ENCODE peak calls at places on chromosomes 12 and 14, in five cellular contexts. J, X, Y, I and T are unnamed samples. For H3K4me1, the result is how much of the 10 kb centered on the place peaks cover.

GRCh38 chr14:24629521-24629920 is 4.5 kb downstream of the GZMB start:
- DNase-seq in J (no peak), X (no peak), Y (no peak), I (no peak), T (no peak)

GRCh38 chr14:86654558-86655184 is 1124.7 kb downstream of the FLRT2 start:
- DNase-seq in X (peak), J (peak), Y (peak), I (no peak), T (no peak)

GRCh38 chr12:2332947-2333346 is 280.2 kb downstream of the CACNA1C start:
- DNase-seq in J (no peak), X (no peak), I (no peak), Y (no peak), T (no peak)

GRCh38 chr12:56115329-56115728 is 1.1 kb upstream of the RPL41 start:
- DNase-seq in X (no peak), J (no peak), I (no peak), Y (peak), T (peak)

GRCh38 chr12:77842430-77842829 is 11.7 kb downstream of the NAV3 start:
- DNase-seq in I (no peak), Y (no peak), J (no peak), X (no peak), T (no peak)

GRCh38 chr12:101931498-101932326 is 54.3 kb downstream of the DRAM1 start:
- DNase-seq in J (peak), X (no peak), Y (no peak), I (no peak), T (no peak)

GRCh38 chr12:54033980-54034783 is 1.3 kb downstream of the HOXC5 start:
- DNase-seq in Y (no peak), J (no peak), I (no peak), X (no peak), T (no peak)

GRCh38 chr14:88005978-88006851 is 1.3 kb downstream of the GPR65 start:
- DNase-seq in I (peak), Y (no peak), J (peak), X (no peak), T (no peak)

GRCh38 chr12:67151891-67152290 is 117.3 kb upstream of the CAND1 start:
- DNase-seq in J (no peak), Y (no peak), I (no peak), X (no peak), T (no peak)

GRCh38 chr12:42770261-42770660 is 180.7 kb upstream of the PRICKLE1 start:
- DNase-seq in X (no peak), Y (no peak), J (no peak), I (no peak), T (no peak)

GRCh38 chr12:118103231-118103600 is 595 bp downstream of the VSIG10 start:
- DNase-seq in I (no peak), J (no peak), Y (peak), X (no peak), T (peak)

GRCh38 chr14:96225745-96226151 is 21.1 kb downstream of the BDKRB2 start:
- DNase-seq in I (no peak), Y (no peak), J (no peak), X (no peak), T (no peak)

GRCh38 chr12:55847033-55847432 is 4.3 kb upstream of the MMP19 start:
- DNase-seq in J (no peak), X (no peak), I (no peak), Y (no peak), T (no peak)

GRCh38 chr12:47547077-47547476 is 158.8 kb downstream of the RPAP3 start:
- DNase-seq in J (no peak), X (no peak), Y (no peak), I (no peak), T (no peak)

GRCh38 chr12:8917751-8918150 is 3.4 kb downstream of the PHC1 start:
- DNase-seq in I (no peak), J (no peak), Y (no peak), X (no peak), T (no peak)

GRCh38 chr14:77580964-77581505 is 35.4 kb downstream of the SPTLC2 start:
- DNase-seq in Y (no peak), I (no peak), X (no peak), J (no peak), T (no peak)

GRCh38 chr12:118448341-118448740 is 72.0 kb downstream of the SUDS3 start:
- DNase-seq in Y (peak), X (peak), I (no peak), J (no peak), T (no peak)

GRCh38 chr14:91286530-91286937 is 42.0 kb upstream of the GPR68 start:
- DNase-seq in I (peak), X (peak), J (peak), Y (peak), T (peak)

GRCh38 chr14:67622675-67623074 is 3.0 kb downstream of the ARG2 start:
- DNase-seq in Y (no peak), X (no peak), I (no peak), J (peak), T (no peak)

GRCh38 chr14:34423445-34423844 is 38.6 kb downstream of the SPTSSA start:
- DNase-seq in J (no peak), X (no peak), I (no peak), Y (no peak), T (no peak)

GRCh38 chr14:39417014-39417413 is 15.2 kb downstream of the FBXO33 start:
- DNase-seq in Y (no peak), J (no peak), I (no peak), X (no peak), T (no peak)

GRCh38 chr12:14779834-14780233 is 23.4 kb downstream of the WBP11 start:
- DNase-seq in X (no peak), I (no peak), J (no peak), Y (no peak), T (no peak)

GRCh38 chr12:92968201-92968813 is 39.2 kb upstream of the EEA1 start:
- DNase-seq in I (no peak), J (no peak), X (no peak), Y (no peak), T (no peak)

GRCh38 chr14:99427632-99428315 is 52.9 kb downstream of the SETD3 start:
- DNase-seq in J (no peak), Y (no peak), X (no peak), I (no peak), T (no peak)

GRCh38 chr12:78863482-78864427 is 819 bp upstream of the SYT1 start:
- DNase-seq in X (peak), Y (peak), I (no peak), J (no peak), T (peak)

GRCh38 chr12:116552750-116553383 is 6.3 kb upstream of the MAP1LC3B2 start:
- DNase-seq in I (no peak), J (no peak), Y (no peak), X (no peak), T (no peak)

GRCh38 chr12:22340143-22340542 is 5.6 kb upstream of the ST8SIA1 start:
- DNase-seq in X (no peak), Y (peak), I (no peak), J (no peak), T (peak)

GRCh38 chr14:70856851-70857498 is 47.7 kb upstream of the MAP3K9 start:
- DNase-seq in X (no peak), J (no peak), I (no peak), Y (no peak), T (no peak)

GRCh38 chr14:24938593-24938992 is 111.4 kb downstream of the STXBP6 start:
- DNase-seq in Y (no peak), I (no peak), X (no peak), J (no peak), T (no peak)

GRCh38 chr14:105855893-105856675 is 329.7 kb downstream of the TMEM121 start:
- DNase-seq in Y (no peak), I (no peak), X (no peak), J (peak), T (peak)

GRCh38 chr12:115920395-115921183 is 356.9 kb downstream of the MED13L start:
- DNase-seq in Y (no peak), I (no peak), X (no peak), J (no peak), T (no peak)

GRCh38 chr12:12902036-12902435 is 10.7 kb downstream of the GPRC5A start:
- DNase-seq in I (no peak), Y (no peak), J (no peak), X (no peak), T (no peak)
- H3K4me1 ChIP-seq in I (under half), Y (under half), J (under half), X (under half), T (under half)

GRCh38 chr14:68762944-68763831 is 29.7 kb downstream of the ZFP36L1 start:
- DNase-seq in J (no peak), I (no peak), X (peak), Y (peak), T (peak)
- H3K4me1 ChIP-seq in J (under half), I (under half), X (half or more), Y (under half), T (under half)

DNA sequence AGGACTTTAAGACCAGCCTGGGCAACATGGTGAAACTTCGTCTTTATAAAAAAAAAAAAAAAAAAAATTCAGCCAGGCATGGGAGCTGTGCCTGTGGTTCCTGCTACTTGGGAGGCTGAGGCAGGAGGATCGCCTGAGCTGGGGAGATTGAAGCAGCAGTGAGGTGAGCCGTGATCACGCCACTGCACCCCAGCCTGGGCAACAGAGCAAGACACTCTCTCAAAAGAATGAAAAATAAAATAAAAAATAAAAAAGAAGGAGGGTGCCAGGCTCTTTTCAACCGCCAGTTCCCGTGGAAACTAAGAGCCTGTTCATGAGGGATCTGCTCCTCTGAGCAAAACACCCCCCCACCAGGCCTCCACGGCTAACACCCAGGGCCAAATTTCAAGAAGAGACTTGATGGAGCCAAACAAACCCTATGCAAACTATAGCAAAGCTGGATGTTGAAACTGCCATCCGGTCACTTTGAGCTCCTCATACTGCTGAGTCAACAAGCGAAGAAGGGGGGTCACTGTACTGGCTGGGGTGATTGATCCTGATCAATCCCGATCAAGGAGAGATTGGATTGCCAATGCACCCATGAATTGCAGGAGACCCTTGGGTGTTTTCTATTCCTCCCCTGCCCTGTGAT is 23.4 kb downstream of the DLK1 start:
- DNase-seq in J (no peak), X (no peak), Y (no peak), I (no peak), T (no peak)
- H3K4me1 ChIP-seq in J (under half), X (under half), Y (under half), I (under half), T (under half)

DNA sequence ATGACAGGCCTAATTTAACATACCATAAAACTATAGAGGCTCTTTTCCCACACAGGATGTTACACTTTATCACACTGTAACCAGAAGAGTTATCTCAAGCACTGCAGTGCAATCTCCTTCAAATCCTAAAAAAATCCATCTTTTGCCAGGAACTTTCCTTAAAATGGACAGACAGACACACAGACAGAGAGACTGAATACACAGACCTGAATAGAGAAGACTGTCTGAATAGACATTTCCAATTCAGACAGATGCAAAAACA is 6.5 kb downstream of the CORO1C start:
- DNase-seq in Y (no peak), I (no peak), X (no peak), J (no peak), T (no peak)
- H3K4me1 ChIP-seq in Y (under half), I (under half), X (half or more), J (under half), T (half or more)

GRCh38 chr14:104507443-104507842 is 72.1 kb upstream of the C14orf180 start:
- DNase-seq in Y (no peak), J (no peak), I (no peak), X (no peak), T (no peak)
- H3K4me1 ChIP-seq in Y (under half), J (under half), I (under half), X (under half), T (under half)

DNA sequence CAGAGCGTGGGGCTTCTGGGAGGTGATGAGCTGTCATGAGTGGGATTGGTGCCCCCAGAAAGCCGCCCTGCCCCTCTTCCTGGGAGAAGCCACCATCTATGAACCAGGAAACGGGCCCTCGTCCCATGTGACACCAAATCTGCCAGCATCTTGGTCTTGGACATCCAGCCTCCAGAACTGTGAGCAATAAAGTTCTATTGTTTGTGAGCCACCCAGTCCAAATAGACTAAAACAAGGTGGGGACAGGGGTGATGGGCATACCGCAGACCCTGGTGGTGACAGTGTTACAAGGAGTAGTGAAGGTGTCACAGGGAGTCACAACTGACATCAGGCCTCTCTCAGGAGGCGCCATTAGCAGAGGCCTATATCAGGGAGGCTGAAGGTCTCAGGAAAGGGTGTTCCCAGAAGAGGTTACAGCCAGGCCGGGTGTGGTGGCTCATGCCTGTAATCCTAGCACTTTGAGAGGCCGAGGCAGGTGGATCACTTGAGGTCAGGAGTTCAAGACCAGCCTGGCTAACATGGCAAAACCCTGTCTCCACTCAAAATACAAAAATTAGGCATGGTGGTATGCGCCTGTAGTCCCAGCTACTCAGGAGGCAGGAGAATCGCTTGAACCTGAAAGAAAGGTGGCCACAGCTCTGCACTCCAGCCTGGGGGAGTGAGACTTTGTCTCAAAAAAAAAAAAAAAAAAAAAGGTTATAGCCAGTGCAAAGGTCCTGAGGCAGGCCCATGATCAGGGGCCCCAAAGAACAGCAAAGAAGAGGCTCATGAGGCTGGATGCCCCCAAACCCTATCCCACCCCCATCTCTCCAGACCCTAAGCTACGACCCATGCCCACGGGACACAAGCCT is 53.0 kb downstream of the NCOR2 start:
- DNase-seq in J (no peak), X (no peak), Y (peak), I (no peak), T (no peak)
- H3K4me1 ChIP-seq in J (under half), X (half or more), Y (under half), I (under half), T (half or more)

DNA sequence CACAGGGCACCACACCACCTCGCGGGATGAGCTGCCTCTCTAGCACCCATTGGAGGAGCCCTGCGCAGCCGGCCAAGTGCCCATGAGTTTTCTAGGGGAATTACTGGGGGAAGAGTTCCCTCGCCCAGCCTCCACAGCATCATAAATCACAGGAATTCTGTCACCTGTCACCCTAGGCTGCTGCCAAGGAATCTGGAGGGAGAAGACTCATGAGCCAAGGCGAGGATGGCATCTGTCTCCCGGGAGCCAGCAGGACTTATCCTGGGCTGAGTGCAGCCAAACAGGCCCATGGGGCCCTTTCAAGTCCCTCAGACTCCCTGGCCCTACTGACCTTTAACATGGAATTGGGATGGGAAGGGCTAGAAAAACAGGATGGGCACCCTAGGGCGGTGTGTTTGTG is 7.8 kb upstream of the OTUB2 start:
- DNase-seq in X (no peak), I (no peak), Y (peak), J (no peak), T (no peak)
- H3K4me1 ChIP-seq in X (under half), I (under half), Y (under half), J (under half), T (under half)